ENCODE peak calls at places on chromosomes 6 and 20, in four cellular contexts. M, V, S and G are unnamed samples.

GRCh38 chr6:110547266-110547964 is 71.0 kb upstream of the SLC22A16 start:
- DNase-seq in V (no peak), S (no peak), M (peak; percentile 15), G (no peak)

GRCh38 chr6:101747711-101748110 is 354.2 kb downstream of the GRIK2 start:
- DNase-seq in M (no peak), V (no peak), S (no peak), G (no peak)

GRCh38 chr6:116887168-116887567 is 10.1 kb downstream of the RFX6 start:
- DNase-seq in V (no peak), S (no peak), M (no peak), G (no peak)

GRCh38 chr6:32046450-32047083 is 8.4 kb downstream of the CYP21A2 start:
- DNase-seq in M (peak; percentile 49), S (peak; percentile 51), V (no peak), G (peak; percentile 67)

GRCh38 chr6:111551521-111552231 is 54.0 kb downstream of the TRAF3IP2 start:
- DNase-seq in S (no peak), M (no peak), V (no peak), G (no peak)

GRCh38 chr6:157849288-157850017 is 26.4 kb downstream of the SNX9 start:
- DNase-seq in M (no peak), S (no peak), V (no peak), G (no peak)

GRCh38 chr6:33697845-33698244 is 13.7 kb downstream of the UQCC2 start:
- DNase-seq in V (no peak), M (no peak), S (no peak), G (no peak)

GRCh38 chr20:10558635-10559187 is 115.1 kb downstream of the JAG1 start:
- DNase-seq in S (no peak), M (peak; percentile 92), V (no peak), G (no peak)

GRCh38 chr6:44229376-44230033 is 6.1 kb downstream of the SLC29A1 start:
- DNase-seq in M (no peak), V (no peak), S (no peak), G (no peak)

GRCh38 chr20:19973920-19974620 is 43.1 kb upstream of the NAA20 start:
- DNase-seq in S (no peak), V (no peak), M (peak; percentile 87), G (peak; percentile 96)

GRCh38 chr6:16067568-16067967 is 61.3 kb upstream of the MYLIP start:
- DNase-seq in M (no peak), V (no peak), S (no peak), G (no peak)

GRCh38 chr6:108736832-108737231 is 111.4 kb upstream of the ARMC2 start:
- DNase-seq in S (no peak), M (peak; percentile 84), V (no peak), G (peak; percentile 69)

GRCh38 chr20:44115762-44116644 is 71.0 kb downstream of the JPH2 start:
- DNase-seq in M (no peak), V (no peak), S (no peak), G (no peak)

GRCh38 chr20:45342863-45343444 is 5.3 kb downstream of the SDC4 start:
- DNase-seq in V (no peak), S (no peak), M (no peak), G (peak; percentile 37)

GRCh38 chr6:107235521-107235920 is 120.2 kb upstream of the BEND3 start:
- DNase-seq in S (no peak), V (no peak), M (no peak), G (no peak)

GRCh38 chr6:137102851-137103492 is 58.2 kb upstream of the IL20RA start:
- DNase-seq in S (no peak), V (no peak), M (no peak), G (no peak)

GRCh38 chr20:47686545-47686944 is 98.7 kb downstream of the SULF2 start:
- DNase-seq in S (no peak), V (no peak), M (peak; percentile 55), G (no peak)

DNA sequence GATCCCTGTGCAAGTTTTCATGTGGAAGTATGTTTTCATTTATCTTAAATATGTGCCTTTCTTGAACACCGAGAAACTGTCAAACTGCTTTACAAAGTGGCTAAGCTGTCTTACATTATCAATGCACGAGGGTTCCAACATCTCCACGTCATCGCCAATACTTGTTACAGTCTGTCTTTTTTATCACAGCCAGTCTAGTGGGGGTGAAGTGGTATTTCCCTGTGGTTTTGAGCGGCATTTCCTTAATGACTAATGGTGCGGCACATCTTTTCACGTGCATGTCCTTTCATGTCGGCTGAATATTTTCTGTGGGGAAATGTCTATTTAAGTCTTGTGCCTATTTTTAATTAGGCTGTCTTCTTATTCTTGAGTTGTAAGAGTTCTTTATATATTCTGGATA is 280.4 kb downstream of the FOXC1 start:
- DNase-seq in V (no peak), M (peak; percentile 26), S (no peak), G (no peak)
- H3K27ac ChIP-seq in V (no peak overlapping the region), M (no peak overlapping the region), S (no peak overlapping the region), G (no peak overlapping the region)

DNA sequence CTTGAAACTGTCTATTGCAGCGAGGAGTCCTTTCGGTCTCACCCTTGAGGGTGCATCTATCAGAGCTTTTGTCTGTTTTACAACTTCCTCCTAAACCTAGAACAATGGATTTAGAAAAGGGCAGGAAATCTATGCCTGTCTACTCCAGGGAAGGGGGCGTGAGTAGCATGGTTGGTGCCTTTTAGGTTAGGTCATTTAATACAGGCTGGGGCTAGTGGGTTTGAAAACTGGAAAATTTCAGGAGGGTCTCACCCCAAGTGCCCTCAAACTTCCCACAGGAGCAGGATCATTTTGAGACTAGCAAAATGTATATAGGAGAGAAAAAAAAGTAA is 33.5 kb upstream of the BMP6 start:
- DNase-seq in V (no peak), S (no peak), M (no peak), G (no peak)
- H3K4me3 ChIP-seq in V (no peak overlapping the region), S (no peak overlapping the region), M (no peak overlapping the region), G (no peak overlapping the region)

DNA sequence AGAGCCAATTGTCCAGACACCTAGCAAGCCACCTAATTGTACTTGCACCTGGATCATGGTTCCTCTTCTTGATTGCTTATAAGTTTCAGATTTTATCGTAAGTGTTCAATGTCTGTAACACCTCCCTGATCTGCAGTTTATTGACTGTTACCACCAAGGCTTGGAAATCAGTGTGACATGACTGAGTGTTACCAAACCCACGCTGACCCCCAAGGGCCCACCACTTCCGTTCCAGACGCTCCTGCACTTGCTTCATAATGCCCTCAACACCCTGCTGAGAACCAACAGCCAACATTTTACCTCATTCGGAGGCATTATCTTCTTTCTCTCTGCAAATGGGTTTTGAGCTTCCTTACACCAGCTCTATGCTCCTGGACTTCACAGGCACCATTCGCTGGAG is 6.3 kb downstream of the CCR6 start:
- DNase-seq in V (no peak), M (no peak), S (no peak), G (no peak)
- H3K4me1 ChIP-seq in V (peaks cover 12% of the 10 kb centered on the region), M (peaks cover 7% of the 10 kb centered on the region), S (no peaks in the 10 kb centered on the region), G (no peaks in the 10 kb centered on the region)

GRCh38 chr6:36917541-36918193 is 31.9 kb downstream of the C6orf89 start:
- DNase-seq in V (no peak), S (no peak), M (no peak), G (peak; percentile 78)
- H3K27ac ChIP-seq in V (no peak overlapping the region), S (no peak overlapping the region), M (no peak overlapping the region), G (peak overlapping the region; percentile 68)

GRCh38 chr6:42140051-42140450 is 2.4 kb downstream of the C6orf132 start:
- DNase-seq in M (peak; percentile 36), S (no peak), V (no peak), G (no peak)
- H3K4me3 ChIP-seq in M (no peak overlapping the region), S (peak overlapping the region; percentile 40), V (no peak overlapping the region), G (no peak overlapping the region)

GRCh38 chr20:25247666-25248500 is at the start of gene PYGB:
- DNase-seq in S (peak; percentile 82), M (peak; percentile 85), V (peak; percentile 67), G (peak; percentile 66)
- H3K4me1 ChIP-seq in S (peaks cover 29% of the 10 kb centered on the region), M (peaks cover 27% of the 10 kb centered on the region), V (peaks cover 25% of the 10 kb centered on the region), G (peaks cover 3% of the 10 kb centered on the region)

GRCh38 chr20:49115565-49115964 is 69.5 kb downstream of the CSE1L start:
- DNase-seq in M (peak; percentile 44), S (no peak), V (no peak), G (no peak)

GRCh38 chr20:49106332-49106731 is 60.2 kb downstream of the CSE1L start:
- DNase-seq in V (no peak), S (no peak), M (no peak), G (no peak)

GRCh38 chr20:49112596-49113274 is 66.6 kb downstream of the CSE1L start:
- DNase-seq in M (peak; percentile 9), V (no peak), S (no peak), G (no peak)

DNA sequence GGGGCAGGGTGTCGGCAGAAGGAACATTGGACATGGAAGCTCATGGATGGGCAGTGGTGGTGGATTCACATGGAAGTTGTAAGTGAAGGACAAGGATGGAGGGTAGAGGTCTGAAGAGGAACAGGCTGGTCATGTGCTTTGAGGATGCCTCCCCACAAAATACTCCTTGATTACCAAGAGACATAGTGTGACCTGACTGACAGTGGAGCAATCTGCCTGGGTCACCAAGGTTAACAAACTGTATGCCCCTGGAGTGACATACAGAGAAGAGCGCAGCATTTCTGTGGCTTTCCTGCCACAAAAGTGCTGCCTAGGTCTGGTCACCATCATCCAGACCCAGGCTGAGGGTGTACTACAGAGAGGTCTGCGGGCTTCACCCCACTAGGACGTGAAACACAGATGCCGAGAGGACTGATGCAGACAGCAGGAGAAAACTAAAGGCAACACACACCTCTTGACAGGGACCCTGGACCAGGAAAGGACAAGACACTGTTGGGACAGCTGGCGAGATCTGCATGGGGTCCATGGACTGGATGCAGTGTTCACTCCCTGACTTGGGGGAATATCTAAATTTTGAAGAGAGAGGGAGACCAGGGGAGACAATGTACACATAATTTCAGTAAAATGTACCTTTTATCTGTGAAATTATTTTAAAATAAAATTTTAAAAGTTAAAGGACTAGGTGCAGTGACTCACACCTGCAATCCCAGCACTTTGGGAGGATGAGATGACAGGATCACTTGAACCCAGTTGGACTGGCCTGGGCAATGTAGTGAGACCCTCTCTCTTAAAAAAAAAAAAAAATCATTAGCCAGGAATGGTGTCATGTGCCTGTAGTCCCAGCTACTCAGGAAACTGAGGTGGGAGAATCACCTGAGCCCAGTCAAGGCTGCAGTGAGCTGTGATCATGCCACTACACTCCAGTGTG is 64.9 kb downstream of the CSE1L start:
- DNase-seq in M (no peak), V (no peak), S (no peak), G (no peak)
- H3K27ac ChIP-seq in M (no peak overlapping the region), V (no peak overlapping the region), S (no peak overlapping the region), G (no peak overlapping the region)

GRCh38 chr6:118896339-118897136 is 2.6 kb downstream of the ASF1A start:
- DNase-seq in V (no peak), M (peak; percentile 73), S (no peak), G (no peak)
- H3K4me3 ChIP-seq in V (peak overlapping the region; percentile 46), M (no peak overlapping the region), S (no peak overlapping the region), G (no peak overlapping the region)

GRCh38 chr6:132063738-132064137 is 112.6 kb upstream of the CCN2 start:
- DNase-seq in V (no peak), S (no peak), M (peak; percentile 51), G (no peak)

GRCh38 chr6:132060591-132060990 is 109.4 kb upstream of the CCN2 start:
- DNase-seq in S (no peak), M (peak; percentile 72), V (no peak), G (no peak)

GRCh38 chr6:132061381-132061780 is 110.2 kb upstream of the CCN2 start:
- DNase-seq in S (no peak), M (no peak), V (no peak), G (no peak)

GRCh38 chr6:132063204-132063603 is 112.0 kb upstream of the CCN2 start:
- DNase-seq in V (no peak), M (no peak), S (no peak), G (no peak)

GRCh38 chr6:132062626-132063025 is 111.5 kb upstream of the CCN2 start:
- DNase-seq in V (no peak), M (no peak), S (no peak), G (no peak)
- H3K4me1 ChIP-seq in V (no peaks in the 10 kb centered on the region), M (no peaks in the 10 kb centered on the region), S (no peaks in the 10 kb centered on the region), G (peaks cover 4% of the 10 kb centered on the region)